ENCODE peak calls at places on chromosome 6, in eight cellular contexts. Z is GM20000; D is NCI-H1930; F is NCI-H510A treated with DMSO at 0.1 percent for 48 hours; G is uterus; C is mesothelial cell of epicardium; R is right atrium auricular region; I is stimulated activated CD8-positive, alpha-beta memory T cell treated with anti-CD3 and anti-CD28 coated beads, Interleukin-15, amount 100 ng/mL, for 4 hours. W is an unnamed sample.

GRCh38 chr6:125904871-125905270 is 51.7 kb upstream of the HINT3 start:
- DNase-seq in Z (peak; percentile 10), D (no peak), F (no peak), G (no peak), C (no peak), R (no peak), I (no peak), W (no peak)

GRCh38 chr6:143575440-143575839 is 63.9 kb upstream of the FUCA2 start:
- DNase-seq in Z (peak; percentile 73), D (peak; percentile 1), F (peak; percentile 59), G (peak; percentile 56), C (no peak), R (no peak), I (no peak), W (peak; percentile 72)

GRCh38 chr6:163085861-163086562 is 328.5 kb upstream of the QKI start:
- DNase-seq in Z (no peak), D (no peak), F (no peak), G (no peak), C (no peak), R (no peak), I (no peak), W (no peak)

GRCh38 chr6:119310486-119311036 is 39.0 kb downstream of the MAN1A1 start:
- DNase-seq in Z (no peak), D (no peak), F (no peak), G (no peak), C (no peak), R (no peak), I (no peak), W (no peak)

GRCh38 chr6:143232849-143233248 is 172.2 kb downstream of the AIG1 start:
- DNase-seq in Z (peak; percentile 52), D (peak; percentile 2), F (no peak), G (no peak), C (no peak), R (no peak), I (no peak), W (no peak)

GRCh38 chr6:38612386-38612965 is 27.3 kb downstream of the BTBD9 start:
- DNase-seq in Z (no peak), D (no peak), F (no peak), G (no peak), C (no peak), R (no peak), I (no peak), W (no peak)

GRCh38 chr6:131159578-131159977 is 24.3 kb downstream of the AKAP7 start:
- DNase-seq in Z (no peak), D (no peak), F (no peak), G (no peak), C (no peak), R (no peak), I (no peak), W (no peak)

GRCh38 chr6:551405-551804 is 105.5 kb downstream of the HUS1B start:
- DNase-seq in Z (peak; percentile 34), D (no peak), F (no peak), G (no peak), C (no peak), R (no peak), I (peak; percentile 5), W (no peak)

GRCh38 chr6:52644246-52644645 is 26.7 kb upstream of the TMEM14A start:
- DNase-seq in Z (no peak), D (no peak), F (no peak), G (no peak), C (no peak), R (no peak), I (no peak), W (no peak)

GRCh38 chr6:79031821-79032590 is 46.0 kb downstream of the PHIP start:
- DNase-seq in Z (no peak), D (no peak), F (no peak), G (no peak), C (no peak), R (no peak), I (no peak), W (no peak)

GRCh38 chr6:134911532-134911931 is 38.4 kb downstream of the ALDH8A1 start:
- DNase-seq in Z (no peak), D (no peak), F (no peak), G (no peak), C (no peak), R (no peak), I (no peak), W (no peak)

W was measured in NCI-H1417 treated with DMSO at 0.1 percent for 48 hours.